ENCODE peak calls at places on chromosomes 3 and 15, in four cellular contexts. E is aorta, Y is GM06990, R is neural progenitor cell. G is an unnamed sample. For H3K36me3, the result is how much of the 10 kb centered on the place peaks cover.

GRCh38 chr3:133393691-133394474 is 6.0 kb upstream of the BFSP2 start:
- DNase-seq in E (no peak), Y (no peak), R (no peak), G (no peak)

GRCh38 chr3:141442421-141442820 is 44.4 kb upstream of the RASA2 start:
- DNase-seq in E (no peak), Y (no peak), R (no peak), G (no peak)

GRCh38 chr15:29208352-29208751 is 61.3 kb downstream of the NSMCE3 start:
- DNase-seq in E (no peak), Y (no peak), R (no peak), G (no peak)

GRCh38 chr3:111952086-111952485 is 26.7 kb upstream of the ABHD10 start:
- DNase-seq in E (no peak), Y (no peak), R (no peak), G (no peak)

GRCh38 chr3:33636125-33636855 is 81.8 kb downstream of the CLASP2 start:
- DNase-seq in E (no peak), Y (no peak), R (peak), G (peak)

GRCh38 chr3:151227438-151228290 is 24.6 kb upstream of the GPR171 start:
- DNase-seq in E (peak), Y (peak), R (peak), G (peak)

GRCh38 chr15:49242820-49243219 is 72.8 kb downstream of the GALK2 start:
- DNase-seq in E (peak), Y (no peak), R (no peak), G (no peak)

GRCh38 chr15:78620021-78620838 is 566 bp downstream of the CHRNA3 start:
- DNase-seq in E (no peak), Y (no peak), R (peak), G (no peak)

GRCh38 chr3:167863811-167864558 is 128.5 kb downstream of the SERPINI1 start:
- DNase-seq in E (peak), Y (no peak), R (no peak), G (no peak)

GRCh38 chr15:89034305-89034704 is 54.0 kb upstream of the ABHD2 start:
- DNase-seq in E (no peak), Y (no peak), R (no peak), G (no peak)

GRCh38 chr3:66933233-66933632 is 64.9 kb upstream of the KBTBD8 start:
- DNase-seq in E (no peak), Y (no peak), R (peak), G (no peak)

GRCh38 chr15:41774873-41775417 is 661 bp downstream of the MAPKBP1 start:
- DNase-seq in E (no peak), Y (no peak), R (no peak), G (no peak)

GRCh38 chr3:97872209-97873042 is 50.6 kb downstream of the CRYBG3 start:
- DNase-seq in E (no peak), Y (no peak), R (no peak), G (no peak)

GRCh38 chr3:196339493-196340254 is 1.5 kb upstream of the TM4SF19 start:
- DNase-seq in E (no peak), Y (no peak), R (no peak), G (no peak)

GRCh38 chr3:61237858-61238257 is 13.4 kb downstream of the FHIT start:
- DNase-seq in E (no peak), Y (no peak), R (no peak), G (no peak)
- H3K36me3 ChIP-seq in E (under half), Y (under half), R (under half), G (under half)

GRCh38 chr15:75007216-75007615 is 11.9 kb downstream of the SCAMP5 start:
- DNase-seq in E (peak), Y (no peak), R (no peak), G (no peak)
- H3K36me3 ChIP-seq in E (under half), Y (under half), R (under half), G (under half)

GRCh38 chr15:32901192-32901591 is 183.4 kb downstream of the GREM1 start:
- DNase-seq in E (no peak), Y (no peak), R (no peak), G (no peak)
- H3K36me3 ChIP-seq in E (under half), Y (under half), R (under half), G (under half)

DNA sequence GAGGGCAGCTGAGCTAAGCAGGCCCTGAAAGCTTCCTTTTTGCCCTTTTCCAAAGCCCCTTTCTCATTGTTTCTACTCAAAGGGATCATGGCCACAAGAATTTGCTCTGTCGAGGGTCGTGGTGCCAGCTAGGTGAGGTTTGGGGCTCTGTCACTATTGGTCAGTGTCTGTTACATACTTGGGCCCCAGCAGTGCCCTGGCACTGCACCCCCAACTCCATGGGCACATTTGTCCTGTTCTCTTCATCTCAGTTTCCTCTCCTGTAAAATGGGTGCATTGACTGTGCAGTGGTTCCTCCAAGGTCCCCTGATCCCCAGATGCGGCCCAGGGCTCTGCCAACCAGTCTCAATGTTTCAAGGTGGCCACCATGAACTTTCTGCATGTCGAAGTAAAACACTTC is 62.1 kb downstream of the SLC6A6 start:
- DNase-seq in E (no peak), Y (no peak), R (no peak), G (no peak)
- H3K36me3 ChIP-seq in E (under half), Y (under half), R (under half), G (under half)

DNA sequence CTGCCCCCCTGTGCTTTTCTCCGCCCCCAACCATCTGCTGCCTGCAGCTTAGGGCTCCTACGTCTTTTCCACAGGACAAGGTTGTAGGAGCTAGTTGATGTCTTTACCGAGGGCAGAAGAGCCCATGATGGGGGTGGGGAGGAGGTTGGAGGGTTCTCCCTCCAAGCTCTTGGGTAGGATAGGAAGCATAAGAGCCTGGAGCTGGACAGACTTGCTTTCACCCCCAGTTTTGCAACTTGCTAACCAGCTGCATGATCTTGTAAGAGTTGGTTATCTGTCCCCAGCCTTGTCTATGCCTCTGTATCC is 856 bp downstream of the ABCF3 start:
- DNase-seq in E (no peak), Y (no peak), R (no peak), G (no peak)
- H3K36me3 ChIP-seq in E (under half), Y (under half), R (under half), G (under half)

GRCh38 chr3:12506201-12506600 is 21.9 kb downstream of the TSEN2 start:
- DNase-seq in E (no peak), Y (no peak), R (no peak), G (no peak)

GRCh38 chr3:12507871-12508281 is 23.6 kb downstream of the TSEN2 start:
- DNase-seq in E (no peak), Y (no peak), R (no peak), G (no peak)

GRCh38 chr3:12508316-12508715 is 24.0 kb downstream of the TSEN2 start:
- DNase-seq in E (peak), Y (no peak), R (no peak), G (peak)

GRCh38 chr3:12501360-12502020 is 17.2 kb downstream of the TSEN2 start:
- DNase-seq in E (no peak), Y (no peak), R (no peak), G (peak)

DNA sequence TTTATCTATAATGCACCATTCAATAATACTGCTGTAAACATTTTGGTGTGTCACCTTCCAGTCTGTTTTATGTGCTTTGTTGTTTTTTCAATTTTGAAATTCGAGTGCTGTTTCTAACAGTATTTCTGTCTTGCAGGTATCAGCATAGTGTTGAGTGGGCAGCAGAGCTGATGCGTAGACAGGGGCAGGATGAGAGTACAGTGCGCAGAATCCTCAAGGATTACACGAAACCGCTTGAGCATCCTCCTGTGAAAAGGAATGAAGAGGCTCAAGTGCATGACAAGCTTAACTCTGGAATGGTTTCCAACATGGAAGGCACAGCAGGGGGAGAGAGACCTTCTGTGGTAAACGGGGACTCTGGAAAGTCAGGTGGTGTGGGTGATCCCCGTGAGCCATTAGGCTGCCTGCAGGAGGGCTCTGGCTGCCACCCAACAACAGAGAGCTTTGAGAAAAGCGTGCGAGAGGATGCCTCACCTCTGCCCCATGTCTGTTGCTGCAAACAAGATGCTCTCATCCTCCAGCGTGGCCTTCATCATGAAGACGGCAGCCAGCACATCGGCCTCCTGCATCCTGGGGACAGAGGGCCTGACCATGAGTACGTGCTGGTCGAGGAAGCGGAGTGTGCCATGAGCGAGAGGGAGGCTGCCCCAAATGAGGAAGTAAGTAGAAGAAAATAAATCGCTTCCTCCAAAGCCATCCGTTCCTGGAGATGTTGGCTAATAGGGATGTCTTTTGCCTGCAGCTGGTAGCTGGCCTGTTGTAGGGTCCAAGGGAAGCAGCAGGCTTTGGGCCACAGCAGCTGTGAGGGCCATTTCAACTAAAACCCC is 19.1 kb downstream of the TSEN2 start:
- DNase-seq in E (peak), Y (no peak), R (no peak), G (no peak)
- H3K36me3 ChIP-seq in E (under half), Y (under half), R (under half), G (half or more)

GRCh38 chr3:43453981-43454380 is 167.6 kb downstream of the SNRK start:
- DNase-seq in E (no peak), Y (no peak), R (no peak), G (no peak)
- H3K36me3 ChIP-seq in E (under half), Y (under half), R (under half), G (under half)